ENCODE peak calls at places on chromosomes 7 and 10, in four cellular contexts. P is NCI-H1105 treated with DMSO at 0.1 percent for 48 hours; O is dermis microvascular lymphatic vessel endothelial cell; F is stimulated activated CD8-positive, alpha-beta memory T cell treated with anti-CD3 and anti-CD28 coated beads, Interleukin-12 subunit alpha, Interleukin-12 subunit beta, amount 100 ng/mL, for 4 hours. X is an unnamed sample.

GRCh38 chr7:31747553-31747952 is 60.5 kb downstream of the PPP1R17 start:
- DNase-seq in P (no peak), O (no peak), F (no peak), X (no peak)

GRCh38 chr7:87416682-87417587 is 58.5 kb downstream of the ABCB4 start:
- DNase-seq in P (peak; percentile 50), O (peak; percentile 69), F (peak; percentile 1), X (peak; percentile 60)

GRCh38 chr10:97974526-97975525 is 55.6 kb downstream of the CRTAC1 start:
- DNase-seq in P (no peak), O (no peak), F (no peak), X (no peak)

GRCh38 chr10:119872860-119873671 is 423 bp upstream of the MCMBP start:
- DNase-seq in P (peak; percentile 77), O (peak; percentile 92), F (peak; percentile 82), X (peak; percentile 69)

GRCh38 chr10:13909911-13910617 is 323.3 kb downstream of the PRPF18 start:
- DNase-seq in P (no peak), O (no peak), F (no peak), X (no peak)

GRCh38 chr7:7816084-7816483 is 97.7 kb upstream of the RPA3 start:
- DNase-seq in P (no peak), O (peak; percentile 15), F (no peak), X (no peak)

GRCh38 chr7:158366346-158366745 is 221.3 kb downstream of the PTPRN2 start:
- DNase-seq in P (no peak), O (no peak), F (no peak), X (no peak)

GRCh38 chr7:84532196-84532595 is 337.6 kb upstream of the SEMA3A start:
- DNase-seq in P (no peak), O (no peak), F (no peak), X (peak; percentile 14)

GRCh38 chr7:17369686-17370426 is 71.4 kb downstream of the AHR start:
- DNase-seq in P (no peak), O (no peak), F (no peak), X (peak; percentile 34)

X was measured in SW 1271.